ENCODE peak calls at places on chromosomes 12 and 14, in seven cellular contexts. X, P, U, G, V, A and D are unnamed samples.

GRCh38 chr12:16112626-16113560 is 164.6 kb downstream of the SLC15A5 start:
- DNase-seq in P (peak; percentile 63), G (no peak), A (peak; percentile 48), X (no peak), V (no peak), U (no peak), D (no peak)

GRCh38 chr12:63196168-63196567 is 45.2 kb upstream of the AVPR1A start:
- DNase-seq in V (no peak), G (no peak), U (no peak), P (no peak), A (no peak), X (no peak), D (no peak)

GRCh38 chr12:32031109-32031508 is 71.9 kb downstream of the RESF1 start:
- DNase-seq in X (no peak), A (no peak), P (no peak), U (no peak), G (no peak), V (no peak), D (no peak)

GRCh38 chr12:97837401-97837800 is 374.8 kb downstream of the RMST start:
- DNase-seq in X (no peak), V (no peak), P (no peak), G (peak; percentile 42), U (no peak), A (no peak), D (no peak)

GRCh38 chr14:22588419-22589095 is 467 bp downstream of the DAD1 start:
- DNase-seq in A (no peak), P (no peak), V (no peak), G (no peak), X (no peak), U (no peak), D (no peak)

GRCh38 chr14:59125156-59125555 is 63.3 kb upstream of the DAAM1 start:
- DNase-seq in G (no peak), P (no peak), V (no peak), X (no peak), U (no peak), A (no peak), D (no peak)

GRCh38 chr12:94100254-94100653 is 48.1 kb upstream of the PLXNC1 start:
- DNase-seq in P (no peak), A (no peak), V (no peak), X (peak; percentile 48), U (no peak), G (no peak), D (peak; percentile 65)

GRCh38 chr14:71235865-71236264 is 328.6 kb downstream of the PCNX1 start:
- DNase-seq in V (no peak), P (no peak), X (no peak), U (no peak), G (no peak), A (no peak), D (no peak)

GRCh38 chr12:105279460-105280056 is 43.6 kb upstream of the APPL2 start:
- DNase-seq in G (no peak), P (no peak), A (peak; percentile 15), V (peak; percentile 16), U (no peak), X (peak; percentile 35), D (peak; percentile 76)

GRCh38 chr14:51750542-51750941 is 98.8 kb downstream of the FRMD6 start:
- DNase-seq in P (peak; percentile 54), X (no peak), U (no peak), V (no peak), G (no peak), A (no peak), D (no peak)